ENCODE peak calls at places on chromosomes 2 and 18, in seven cellular contexts. L, E, P, V, B, D and R are unnamed samples.

GRCh38 chr2:134668821-134669220 is 50.0 kb downstream of the TMEM163 start:
- DNase-seq in E (no peak), D (no peak), P (no peak), L (no peak), V (peak; percentile 33), B (no peak), R (no peak)

GRCh38 chr2:236871500-236872001 is 214.1 kb upstream of the COPS8 start:
- DNase-seq in E (no peak), P (no peak), V (peak; percentile 10), L (peak; percentile 91), B (no peak), D (peak; percentile 100), R (peak; percentile 33)

GRCh38 chr2:122634261-122634660 is 878.8 kb downstream of the TSN start:
- DNase-seq in E (no peak), B (no peak), L (peak; percentile 58), D (peak; percentile 91), P (no peak), V (no peak), R (no peak)

GRCh38 chr18:32284284-32284683 is 94.4 kb downstream of the MEP1B start:
- DNase-seq in P (no peak), E (no peak), B (no peak), L (peak; percentile 19), V (no peak), D (no peak), R (no peak)

GRCh38 chr2:15919716-15920444 is 20.5 kb upstream of the MYCN start:
- DNase-seq in P (no peak), V (no peak), B (no peak), D (no peak), E (no peak), L (no peak), R (peak; percentile 52)

GRCh38 chr2:8365331-8365910 is 316.4 kb upstream of the ID2 start:
- DNase-seq in V (no peak), D (no peak), L (no peak), E (no peak), B (no peak), P (no peak), R (no peak)

GRCh38 chr2:105935048-105935447 is 190.3 kb downstream of the NCK2 start:
- DNase-seq in P (no peak), L (no peak), V (no peak), B (no peak), E (no peak), D (no peak), R (no peak)

GRCh38 chr2:233968556-233968955 is 51.4 kb downstream of the TRPM8 start:
- DNase-seq in D (no peak), E (no peak), L (no peak), V (no peak), P (no peak), B (no peak), R (no peak)

GRCh38 chr2:55047677-55048299 is 2.5 kb downstream of the RTN4 start:
- DNase-seq in B (no peak), E (no peak), P (no peak), D (peak; percentile 65), V (no peak), L (peak; percentile 39), R (peak; percentile 97)

GRCh38 chr2:229335877-229336346 is 64.8 kb upstream of the PID1 start:
- DNase-seq in L (no peak), E (no peak), D (peak; percentile 29), P (no peak), B (no peak), V (no peak), R (no peak)

GRCh38 chr2:127105656-127106456 is 1.1 kb downstream of the BIN1 start:
- DNase-seq in E (peak; percentile 51), B (peak; percentile 69), L (peak; percentile 61), V (peak; percentile 71), P (peak; percentile 75), D (peak; percentile 75), R (no peak)

GRCh38 chr2:37631292-37631691 is 40.1 kb downstream of the CDC42EP3 start:
- DNase-seq in B (no peak), E (no peak), L (no peak), D (peak; percentile 57), V (no peak), P (no peak), R (no peak)

GRCh38 chr2:217717541-217717940 is 285.3 kb downstream of the TNS1 start:
- DNase-seq in V (no peak), B (no peak), L (no peak), D (no peak), P (no peak), E (no peak), R (no peak)

GRCh38 chr2:85286913-85287312 is 40.9 kb downstream of the TGOLN2 start:
- DNase-seq in B (no peak), D (no peak), L (no peak), P (no peak), E (no peak), V (no peak), R (no peak)

GRCh38 chr2:201860541-201861154 is 54.3 kb downstream of the CDK15 start:
- DNase-seq in V (no peak), B (peak; percentile 75), L (peak; percentile 93), D (peak; percentile 91), E (peak; percentile 76), P (peak; percentile 91), R (peak; percentile 22)

GRCh38 chr2:224025874-224026273 is 13.2 kb downstream of the SERPINE2 start:
- DNase-seq in L (no peak), P (peak; percentile 86), B (no peak), V (no peak), E (no peak), D (no peak), R (peak; percentile 36)

GRCh38 chr2:30639836-30640235 is 167.4 kb downstream of the CAPN13 start:
- DNase-seq in E (no peak), B (no peak), D (no peak), V (no peak), P (no peak), L (no peak), R (no peak)

GRCh38 chr2:164495491-164496223 is 125.6 kb downstream of the GRB14 start:
- DNase-seq in E (peak; percentile 63), P (peak; percentile 79), B (no peak), L (peak; percentile 43), D (peak; percentile 65), V (no peak), R (peak; percentile 13)

GRCh38 chr2:26724004-26724750 is 31.7 kb downstream of the KCNK3 start:
- DNase-seq in B (no peak), L (peak; percentile 80), V (no peak), P (no peak), D (peak; percentile 72), E (no peak), R (no peak)

GRCh38 chr18:47689386-47689785 is 241.1 kb downstream of the SMAD2 start:
- DNase-seq in P (peak; percentile 58), V (no peak), D (no peak), E (no peak), B (peak; percentile 69), L (no peak), R (no peak)

GRCh38 chr2:108330971-108331370 is 42.3 kb downstream of the SULT1C2 start:
- DNase-seq in L (no peak), D (no peak), V (no peak), B (no peak), E (no peak), P (no peak), R (no peak)

GRCh38 chr2:241498115-241499070 is 10.0 kb downstream of the STK25 start:
- DNase-seq in D (no peak), P (no peak), E (no peak), L (no peak), V (no peak), B (no peak), R (no peak)

GRCh38 chr2:190722061-190722759 is 73.3 kb downstream of the NAB1 start:
- DNase-seq in V (no peak), L (no peak), B (no peak), D (no peak), P (no peak), E (no peak), R (no peak)

GRCh38 chr2:16478817-16479216 is 186.8 kb downstream of the CYRIA start:
- DNase-seq in B (no peak), E (no peak), P (no peak), D (no peak), V (no peak), L (no peak), R (peak; percentile 12)

GRCh38 chr2:1459727-1460126 is 46.5 kb downstream of the TPO start:
- DNase-seq in B (no peak), P (no peak), D (no peak), L (no peak), V (no peak), E (no peak), R (no peak)
- H4K8ac ChIP-seq in B (no peak overlapping the region), P (no peak overlapping the region), D (no peak overlapping the region), L (no peak overlapping the region), V (no peak overlapping the region), E (no peak overlapping the region), R (no peak overlapping the region)

DNA sequence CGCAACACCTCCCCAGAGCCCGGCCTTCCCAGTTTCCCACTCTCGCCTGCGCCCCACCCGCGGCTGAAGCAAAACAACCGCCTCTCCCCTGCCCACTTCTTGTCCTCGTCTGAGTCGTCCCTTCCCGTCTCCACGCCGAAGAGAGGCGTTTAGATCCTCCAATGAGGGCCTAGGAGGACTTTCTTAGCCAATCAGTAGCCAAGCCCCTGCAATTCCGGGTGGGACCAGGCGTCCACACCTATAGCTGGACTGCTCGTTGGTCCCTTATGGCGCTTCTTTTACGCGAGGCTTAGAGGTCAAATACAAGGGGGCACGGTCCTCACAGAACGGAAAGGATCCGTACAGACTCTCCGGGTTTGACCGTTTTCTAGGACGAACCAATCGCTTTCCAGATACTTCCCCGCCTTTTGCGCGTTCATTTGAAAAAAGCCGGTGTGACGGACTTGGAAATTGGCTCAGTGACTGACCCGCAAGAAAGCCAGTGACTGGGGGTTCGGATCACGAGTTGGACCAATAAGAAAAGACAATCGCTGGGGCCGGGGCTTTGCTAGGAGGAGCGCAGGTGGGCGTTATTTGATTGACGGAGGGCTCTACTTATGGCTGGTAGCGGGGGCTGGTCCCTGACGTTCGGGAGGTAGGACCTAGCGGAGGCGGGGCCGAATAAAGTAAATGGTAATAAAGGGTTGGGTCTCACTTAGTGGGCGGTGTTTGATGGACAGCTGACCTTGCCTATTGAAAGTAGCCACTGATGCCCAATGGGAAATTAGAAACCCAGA is 579 bp upstream of the PPM1B start:
- DNase-seq in P (peak; percentile 100), B (peak; percentile 100), E (peak; percentile 99), L (peak; percentile 100), V (peak; percentile 90), D (peak; percentile 100), R (peak; percentile 100)
- H4K8ac ChIP-seq in P (no peak overlapping the region), B (no peak overlapping the region), E (no peak overlapping the region), L (peak overlapping the region; percentile 95), V (peak overlapping the region; percentile 97), D (no peak overlapping the region), R (peak overlapping the region; percentile 89)

GRCh38 chr2:99471635-99472326 is 18.0 kb downstream of the REV1 start:
- DNase-seq in D (no peak), P (no peak), V (no peak), L (no peak), E (no peak), B (no peak), R (no peak)
- H4K8ac ChIP-seq in D (no peak overlapping the region), P (no peak overlapping the region), V (no peak overlapping the region), L (no peak overlapping the region), E (no peak overlapping the region), B (no peak overlapping the region), R (no peak overlapping the region)

DNA sequence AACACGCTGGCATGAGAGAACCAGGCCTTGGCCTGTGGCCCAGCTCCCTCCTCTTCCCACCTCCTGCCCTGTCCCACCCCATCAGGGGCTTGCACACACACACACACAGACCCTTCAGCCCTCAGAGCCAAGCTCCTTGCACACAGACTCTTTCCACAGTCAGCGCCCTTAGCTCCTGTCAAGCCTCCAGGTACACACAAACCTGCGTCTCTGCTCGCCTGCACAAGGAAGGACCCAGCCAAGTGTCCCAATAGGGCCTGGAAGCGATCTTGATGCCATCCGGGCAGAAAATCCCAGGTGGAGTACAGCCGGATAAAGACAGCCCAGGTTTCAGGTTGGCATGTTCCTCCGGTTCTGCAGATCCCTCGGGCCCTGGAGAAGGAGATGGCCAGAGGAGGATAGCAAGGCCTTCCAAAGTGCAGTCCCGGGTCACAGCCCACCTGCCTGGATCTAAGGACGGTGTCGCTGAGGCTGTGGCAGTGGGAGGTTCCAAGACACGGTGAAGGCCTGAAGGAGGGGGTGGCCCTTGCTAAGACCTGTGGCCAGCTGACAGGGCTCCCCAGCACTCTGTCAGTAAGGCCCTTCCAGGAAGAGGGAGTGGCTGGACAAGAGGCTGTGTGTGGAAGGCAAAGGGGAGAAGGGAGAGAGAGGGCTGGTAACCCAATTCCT is 18.5 kb upstream of the STEAP3 start:
- DNase-seq in D (no peak), E (no peak), P (no peak), L (no peak), B (no peak), V (no peak), R (no peak)
- H4K8ac ChIP-seq in D (no peak overlapping the region), E (no peak overlapping the region), P (no peak overlapping the region), L (no peak overlapping the region), B (no peak overlapping the region), V (peak overlapping the region; percentile 12), R (no peak overlapping the region)